ENCODE peak calls at places on chromosomes 5 and 9, in five cellular contexts. One of them, this sample, is unnamed.

GRCh38 chr9:111348821-111349271 is 18.8 kb upstream of the OR2K2 start:
- DNase-seq in ovary: no peak
- DNase-seq in cardiac muscle cell: no peak
- DNase-seq in GM23338: no peak
- DNase-seq in lung: no peak
- DNase-seq in this sample: no peak

GRCh38 chr5:40694433-40694832 is 14.7 kb downstream of the PTGER4 start:
- DNase-seq in ovary: no peak
- DNase-seq in cardiac muscle cell: no peak
- DNase-seq in GM23338: no peak
- DNase-seq in lung: no peak
- DNase-seq in this sample: no peak

GRCh38 chr5:94433393-94434149 is 184.8 kb downstream of the KIAA0825 start:
- DNase-seq in ovary: no peak
- DNase-seq in cardiac muscle cell: no peak
- DNase-seq in GM23338: no peak
- DNase-seq in lung: peak; percentile 32
- DNase-seq in this sample: no peak

GRCh38 chr5:177526191-177526590 is 9.4 kb upstream of the DDX41 start:
- DNase-seq in ovary: no peak
- DNase-seq in cardiac muscle cell: no peak
- DNase-seq in GM23338: no peak
- DNase-seq in lung: no peak
- DNase-seq in this sample: no peak

GRCh38 chr5:91417219-91417618 is 34.1 kb upstream of the ARRDC3 start:
- DNase-seq in ovary: no peak
- DNase-seq in cardiac muscle cell: no peak
- DNase-seq in GM23338: no peak
- DNase-seq in lung: no peak
- DNase-seq in this sample: no peak

GRCh38 chr9:132160802-132161742 is 786 bp upstream of the NTNG2 start:
- DNase-seq in ovary: no peak
- DNase-seq in cardiac muscle cell: no peak
- DNase-seq in GM23338: peak; percentile 82
- DNase-seq in lung: no peak
- DNase-seq in this sample: no peak

GRCh38 chr5:104178066-104178465 is 615.5 kb upstream of the NUDT12 start:
- DNase-seq in ovary: no peak
- DNase-seq in cardiac muscle cell: no peak
- DNase-seq in GM23338: no peak
- DNase-seq in lung: no peak
- DNase-seq in this sample: no peak

GRCh38 chr5:16666861-16667481 is 50.2 kb upstream of the RETREG1 start:
- DNase-seq in ovary: no peak
- DNase-seq in cardiac muscle cell: peak; percentile 47
- DNase-seq in GM23338: peak; percentile 17
- DNase-seq in lung: no peak
- DNase-seq in this sample: peak; percentile 47

GRCh38 chr5:143057580-143057999 is 287.4 kb downstream of the ARHGAP26 start:
- DNase-seq in ovary: no peak
- DNase-seq in cardiac muscle cell: no peak
- DNase-seq in GM23338: no peak
- DNase-seq in lung: no peak
- DNase-seq in this sample: no peak

GRCh38 chr9:128276574-128277270 is 646 bp downstream of the SWI5 start:
- DNase-seq in ovary: peak; percentile 55
- DNase-seq in cardiac muscle cell: peak; percentile 52
- DNase-seq in GM23338: peak; percentile 77
- DNase-seq in lung: no peak
- DNase-seq in this sample: no peak

GRCh38 chr9:20382460-20383071 is 239.7 kb downstream of the MLLT3 start:
- DNase-seq in ovary: no peak
- DNase-seq in cardiac muscle cell: peak; percentile 16
- DNase-seq in GM23338: peak; percentile 22
- DNase-seq in lung: no peak
- DNase-seq in this sample: no peak

GRCh38 chr9:86838883-86839497 is 108.3 kb downstream of the GAS1 start:
- DNase-seq in ovary: no peak
- DNase-seq in cardiac muscle cell: no peak
- DNase-seq in GM23338: no peak
- DNase-seq in lung: no peak
- DNase-seq in this sample: no peak

GRCh38 chr9:27701664-27702063 is 128.4 kb upstream of the C9orf72 start:
- DNase-seq in ovary: peak; percentile 21
- DNase-seq in cardiac muscle cell: no peak
- DNase-seq in GM23338: no peak
- DNase-seq in lung: peak; percentile 31
- DNase-seq in this sample: no peak

GRCh38 chr5:87188411-87188810 is 79.3 kb upstream of the RASA1 start:
- DNase-seq in ovary: no peak
- DNase-seq in cardiac muscle cell: no peak
- DNase-seq in GM23338: no peak
- DNase-seq in lung: no peak
- DNase-seq in this sample: no peak

GRCh38 chr5:167049043-167049663 is 1242.3 kb upstream of the WWC1 start:
- DNase-seq in ovary: no peak
- DNase-seq in cardiac muscle cell: peak; percentile 72
- DNase-seq in GM23338: peak; percentile 75
- DNase-seq in lung: no peak
- DNase-seq in this sample: no peak

GRCh38 chr9:7266911-7267555 is 509.3 kb downstream of the KDM4C start:
- DNase-seq in ovary: no peak
- DNase-seq in cardiac muscle cell: no peak
- DNase-seq in GM23338: no peak
- DNase-seq in lung: no peak
- DNase-seq in this sample: no peak

GRCh38 chr5:62538017-62538942 is 40.3 kb upstream of the LRRC70 start:
- DNase-seq in ovary: no peak
- DNase-seq in cardiac muscle cell: no peak
- DNase-seq in GM23338: no peak
- DNase-seq in lung: no peak
- DNase-seq in this sample: no peak

GRCh38 chr9:124652994-124653393 is 118.1 kb downstream of the NR6A1 start:
- DNase-seq in ovary: no peak
- DNase-seq in cardiac muscle cell: no peak
- DNase-seq in GM23338: no peak
- DNase-seq in lung: no peak
- DNase-seq in this sample: no peak

GRCh38 chr5:142108432-142109355 is at the start of gene NDFIP1:
- DNase-seq in ovary: peak; percentile 80
- DNase-seq in cardiac muscle cell: peak; percentile 91
- DNase-seq in GM23338: peak; percentile 89
- DNase-seq in lung: peak; percentile 87
- DNase-seq in this sample: peak; percentile 58

GRCh38 chr5:1789838-1790462 is 9.7 kb downstream of the MRPL36 start:
- DNase-seq in ovary: no peak
- DNase-seq in cardiac muscle cell: no peak
- DNase-seq in GM23338: no peak
- DNase-seq in lung: no peak
- DNase-seq in this sample: no peak

GRCh38 chr9:120891255-120891954 is 14.4 kb upstream of the PHF19 start:
- DNase-seq in ovary: no peak
- DNase-seq in cardiac muscle cell: no peak
- DNase-seq in GM23338: no peak
- DNase-seq in lung: no peak
- DNase-seq in this sample: no peak

GRCh38 chr9:5008206-5008605 is 23.1 kb downstream of the JAK2 start:
- DNase-seq in ovary: no peak
- DNase-seq in cardiac muscle cell: no peak
- DNase-seq in GM23338: no peak
- DNase-seq in lung: no peak
- DNase-seq in this sample: no peak

GRCh38 chr9:71115448-71115975 is 5.9 kb downstream of the TRPM3 start:
- DNase-seq in ovary: no peak
- DNase-seq in cardiac muscle cell: no peak
- DNase-seq in GM23338: no peak
- DNase-seq in lung: no peak
- DNase-seq in this sample: no peak

GRCh38 chr5:39661026-39661779 is 236.4 kb upstream of the DAB2 start:
- DNase-seq in ovary: no peak
- DNase-seq in cardiac muscle cell: no peak
- DNase-seq in GM23338: no peak
- DNase-seq in lung: no peak
- DNase-seq in this sample: no peak

GRCh38 chr5:35171108-35171507 is 59.2 kb downstream of the PRLR start:
- DNase-seq in ovary: no peak
- DNase-seq in cardiac muscle cell: no peak
- DNase-seq in GM23338: no peak
- DNase-seq in lung: no peak
- DNase-seq in this sample: no peak
- H3K27ac ChIP-seq in ovary: no peak overlapping the region
- H3K27ac ChIP-seq in cardiac muscle cell: no peak overlapping the region
- H3K27ac ChIP-seq in GM23338: no peak overlapping the region
- H3K27ac ChIP-seq in lung: no peak overlapping the region
- H3K27ac ChIP-seq in this sample: no peak overlapping the region

GRCh38 chr5:74685979-74686631 is 1.1 kb downstream of the HEXB start:
- DNase-seq in ovary: no peak
- DNase-seq in cardiac muscle cell: no peak
- DNase-seq in GM23338: no peak
- DNase-seq in lung: no peak
- DNase-seq in this sample: no peak
- H3K27ac ChIP-seq in ovary: peak overlapping the region; percentile 81
- H3K27ac ChIP-seq in cardiac muscle cell: no peak overlapping the region
- H3K27ac ChIP-seq in GM23338: no peak overlapping the region
- H3K27ac ChIP-seq in lung: peak overlapping the region; percentile 93
- H3K27ac ChIP-seq in this sample: peak overlapping the region; percentile 79

GRCh38 chr9:18907927-18908625 is 124.9 kb downstream of the SAXO1 start:
- DNase-seq in ovary: no peak
- DNase-seq in cardiac muscle cell: no peak
- DNase-seq in GM23338: no peak
- DNase-seq in lung: no peak
- DNase-seq in this sample: no peak

GRCh38 chr9:18906656-18907395 is 126.2 kb downstream of the SAXO1 start:
- DNase-seq in ovary: no peak
- DNase-seq in cardiac muscle cell: no peak
- DNase-seq in GM23338: no peak
- DNase-seq in lung: no peak
- DNase-seq in this sample: no peak

GRCh38 chr9:18909140-18910018 is 123.6 kb downstream of the SAXO1 start:
- DNase-seq in ovary: no peak
- DNase-seq in cardiac muscle cell: no peak
- DNase-seq in GM23338: no peak
- DNase-seq in lung: no peak
- DNase-seq in this sample: no peak

GRCh38 chr9:18905033-18905882 is 127.8 kb downstream of the SAXO1 start:
- DNase-seq in ovary: no peak
- DNase-seq in cardiac muscle cell: no peak
- DNase-seq in GM23338: no peak
- DNase-seq in lung: no peak
- DNase-seq in this sample: no peak

GRCh38 chr9:18905883-18906649 is 126.9 kb downstream of the SAXO1 start:
- DNase-seq in ovary: no peak
- DNase-seq in cardiac muscle cell: no peak
- DNase-seq in GM23338: no peak
- DNase-seq in lung: no peak
- DNase-seq in this sample: no peak
- H3K27ac ChIP-seq in ovary: no peak overlapping the region
- H3K27ac ChIP-seq in cardiac muscle cell: no peak overlapping the region
- H3K27ac ChIP-seq in GM23338: no peak overlapping the region
- H3K27ac ChIP-seq in lung: no peak overlapping the region
- H3K27ac ChIP-seq in this sample: no peak overlapping the region

DNA sequence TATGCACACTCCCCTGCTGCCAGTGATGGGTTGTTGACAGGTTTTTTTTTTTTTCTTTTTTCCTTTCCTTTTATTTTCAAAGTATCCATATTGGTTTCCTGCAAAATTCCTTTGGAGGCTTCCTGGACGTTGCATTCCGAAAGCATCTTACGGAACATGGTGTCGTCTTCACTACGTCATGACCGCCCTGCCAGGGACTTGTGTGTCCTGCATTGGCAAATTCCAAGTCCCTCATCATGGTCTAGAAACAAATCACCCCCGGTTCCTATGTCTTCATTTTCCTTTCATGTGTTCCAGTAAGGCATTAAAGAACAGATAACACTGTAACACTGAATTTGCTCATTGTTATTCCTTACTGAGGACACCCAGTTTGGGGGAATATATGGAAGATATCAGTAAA is 35.0 kb upstream of the ADAMTSL1 start:
- DNase-seq in ovary: no peak
- DNase-seq in cardiac muscle cell: no peak
- DNase-seq in GM23338: no peak
- DNase-seq in lung: no peak
- DNase-seq in this sample: no peak
- H3K27ac ChIP-seq in ovary: peak overlapping the region; percentile 81
- H3K27ac ChIP-seq in cardiac muscle cell: no peak overlapping the region
- H3K27ac ChIP-seq in GM23338: no peak overlapping the region
- H3K27ac ChIP-seq in lung: no peak overlapping the region
- H3K27ac ChIP-seq in this sample: no peak overlapping the region

DNA sequence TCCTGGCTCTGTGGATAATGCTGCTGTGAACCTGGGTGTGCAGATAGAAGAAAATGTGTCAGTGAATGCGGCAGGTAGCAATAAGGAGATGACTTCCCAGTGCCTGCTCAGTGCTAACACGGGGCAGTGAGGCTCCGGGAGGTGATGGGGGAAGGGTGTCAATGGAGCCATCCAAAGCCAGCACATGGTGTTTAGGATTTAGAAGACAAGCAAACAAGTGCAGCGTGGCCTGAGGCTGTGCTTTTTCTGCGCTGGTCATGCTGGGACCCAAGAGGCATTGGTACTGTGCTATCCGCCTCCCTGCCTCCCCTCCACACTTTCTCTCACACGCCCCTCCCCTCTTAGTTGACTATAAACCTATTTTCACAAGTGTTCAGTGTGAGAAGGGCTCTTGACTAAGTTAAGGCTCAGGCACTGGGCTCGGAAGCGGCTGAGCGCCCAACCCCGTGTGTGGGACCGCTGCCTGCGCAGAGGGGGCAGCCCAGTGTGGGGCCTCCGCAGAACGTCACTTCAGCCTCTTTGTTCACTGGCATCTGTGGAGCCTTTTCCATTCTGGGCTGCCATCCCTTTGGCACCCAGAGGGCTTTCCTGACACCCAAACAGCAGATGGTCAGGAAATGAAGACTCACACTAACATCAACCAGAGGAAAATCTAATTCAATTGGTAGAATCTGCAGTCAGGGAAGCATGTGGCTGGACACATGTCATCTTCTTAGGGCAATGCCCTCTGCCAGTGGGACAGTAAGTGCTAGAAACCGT is 21.8 kb upstream of the NINJ1 start:
- DNase-seq in ovary: no peak
- DNase-seq in cardiac muscle cell: no peak
- DNase-seq in GM23338: no peak
- DNase-seq in lung: no peak
- DNase-seq in this sample: peak; percentile 33
- H3K27ac ChIP-seq in ovary: no peak overlapping the region
- H3K27ac ChIP-seq in cardiac muscle cell: no peak overlapping the region
- H3K27ac ChIP-seq in GM23338: no peak overlapping the region
- H3K27ac ChIP-seq in lung: no peak overlapping the region
- H3K27ac ChIP-seq in this sample: peak overlapping the region; percentile 37

GRCh38 chr9:113526841-113527240 is 63.3 kb downstream of the RGS3 start:
- DNase-seq in ovary: peak; percentile 60
- DNase-seq in cardiac muscle cell: no peak
- DNase-seq in GM23338: no peak
- DNase-seq in lung: no peak
- DNase-seq in this sample: no peak
- H3K27ac ChIP-seq in ovary: peak overlapping the region; percentile 33
- H3K27ac ChIP-seq in cardiac muscle cell: peak overlapping the region; percentile 1
- H3K27ac ChIP-seq in GM23338: no peak overlapping the region
- H3K27ac ChIP-seq in lung: no peak overlapping the region
- H3K27ac ChIP-seq in this sample: peak overlapping the region; percentile 84

GRCh38 chr5:179805070-179805528 is 1.6 kb downstream of the MGAT4B start:
- DNase-seq in ovary: no peak
- DNase-seq in cardiac muscle cell: no peak
- DNase-seq in GM23338: no peak
- DNase-seq in lung: no peak
- DNase-seq in this sample: no peak
- H3K27ac ChIP-seq in ovary: peak overlapping the region; percentile 98
- H3K27ac ChIP-seq in cardiac muscle cell: no peak overlapping the region
- H3K27ac ChIP-seq in GM23338: no peak overlapping the region
- H3K27ac ChIP-seq in lung: peak overlapping the region; percentile 92
- H3K27ac ChIP-seq in this sample: peak overlapping the region; percentile 39

This sample was measured in caudate nucleus.